ENCODE peak calls at places on chromosomes 6 and 20, in four cellular contexts. G is cardiac muscle cell, U is adrenal gland, X is hepatocyte. C is an unnamed sample. For H3K4me1, the result is how much of the 10 kb centered on the place peaks cover.

GRCh38 chr6:74764486-74764885 is 441.4 kb downstream of the COL12A1 start:
- DNase-seq in U (no peak), G (no peak), X (no peak), C (no peak)

GRCh38 chr20:46270977-46271744 is 37.1 kb downstream of the CDH22 start:
- DNase-seq in U (no peak), X (no peak), G (no peak), C (no peak)

GRCh38 chr20:59184880-59185447 is 21.3 kb downstream of the ZNF831 start:
- DNase-seq in U (no peak), X (no peak), G (peak), C (no peak)

GRCh38 chr6:101011165-101011564 is 130.0 kb upstream of the ASCC3 start:
- DNase-seq in G (no peak), X (no peak), U (no peak), C (no peak)

GRCh38 chr20:24751551-24751950 is 197.5 kb upstream of the CST7 start:
- DNase-seq in G (no peak), X (no peak), U (no peak), C (no peak)

GRCh38 chr6:126723541-126724170 is 383.7 kb downstream of the CENPW start:
- DNase-seq in U (no peak), G (no peak), X (no peak), C (no peak)

GRCh38 chr20:23874747-23875146 is 4.8 kb downstream of the CST5 start:
- DNase-seq in U (no peak), X (no peak), G (no peak), C (no peak)

GRCh38 chr6:13614126-13614925 is 809 bp upstream of the NOL7 start:
- DNase-seq in G (peak), X (peak), U (peak), C (no peak)

GRCh38 chr6:92667843-92668242 is 751.5 kb downstream of the EPHA7 start:
- DNase-seq in U (no peak), X (no peak), G (peak), C (no peak)

GRCh38 chr6:121835662-121836061 is 400.2 kb downstream of the GJA1 start:
- DNase-seq in X (peak), U (no peak), G (no peak), C (no peak)

GRCh38 chr6:6700421-6700820 is 111.9 kb downstream of the LY86 start:
- DNase-seq in U (no peak), X (no peak), G (no peak), C (no peak)

GRCh38 chr6:156174026-156174880 is 602.9 kb upstream of the ARID1B start:
- DNase-seq in X (no peak), U (no peak), G (no peak), C (no peak)

GRCh38 chr6:28337103-28337520 is 1.2 kb upstream of the ZSCAN31 start:
- DNase-seq in G (no peak), X (no peak), U (no peak), C (no peak)

GRCh38 chr6:40960784-40961430 is 78.1 kb downstream of the UNC5CL start:
- DNase-seq in G (no peak), U (no peak), X (no peak), C (no peak)

GRCh38 chr6:14924126-14925024 is 321.5 kb upstream of the JARID2 start:
- DNase-seq in X (peak), G (no peak), U (no peak), C (no peak)

GRCh38 chr20:36275011-36275410 is 31.1 kb upstream of the DLGAP4 start:
- DNase-seq in X (no peak), U (no peak), G (no peak), C (no peak)

GRCh38 chr6:138914701-138915100 is 73.4 kb downstream of the REPS1 start:
- DNase-seq in G (no peak), U (no peak), X (no peak), C (no peak)

GRCh38 chr20:33654680-33655161 is 7.4 kb upstream of the C20orf144 start:
- DNase-seq in X (peak), G (no peak), U (no peak), C (no peak)

GRCh38 chr20:59013031-59013951 is 5.9 kb upstream of the TUBB1 start:
- DNase-seq in U (no peak), X (no peak), G (no peak), C (no peak)

GRCh38 chr20:22795897-22796296 is 211.5 kb upstream of the FOXA2 start:
- DNase-seq in X (peak), U (peak), G (peak), C (no peak)

GRCh38 chr6:51025082-51025777 is 206.6 kb downstream of the TFAP2B start:
- DNase-seq in G (no peak), X (no peak), U (no peak), C (no peak)

GRCh38 chr20:48538058-48538825 is 289.6 kb downstream of the PREX1 start:
- DNase-seq in U (no peak), G (peak), X (peak), C (no peak)

GRCh38 chr6:31079656-31080261 is 32.6 kb downstream of the C6orf15 start:
- DNase-seq in U (peak), G (peak), X (peak), C (no peak)

GRCh38 chr20:17655286-17655651 is 26.8 kb downstream of the RRBP1 start:
- DNase-seq in U (no peak), X (no peak), G (peak), C (no peak)

GRCh38 chr6:111087871-111088667 is 766 bp downstream of the SLC16A10 start:
- DNase-seq in X (peak), U (peak), G (peak), C (no peak)

GRCh38 chr6:90790058-90790457 is 203.2 kb upstream of the MAP3K7 start:
- DNase-seq in G (peak), U (no peak), X (peak), C (no peak)

GRCh38 chr6:125154184-125155135 is 887 bp downstream of the TPD52L1 start:
- DNase-seq in U (peak), X (peak), G (no peak), C (no peak)

GRCh38 chr20:36929290-36929689 is 22.2 kb downstream of the SAMHD1 start:
- DNase-seq in G (no peak), U (no peak), X (no peak), C (no peak)

GRCh38 chr20:46580613-46581012 is 30.2 kb upstream of the OCSTAMP start:
- DNase-seq in G (no peak), X (no peak), U (no peak), C (no peak)

GRCh38 chr20:925516-925915 is 9.4 kb upstream of the ANGPT4 start:
- DNase-seq in X (no peak), G (no peak), U (no peak), C (no peak)

GRCh38 chr6:170375661-170376060 is 69.1 kb downstream of the FAM120B start:
- DNase-seq in X (no peak), U (no peak), G (no peak), C (no peak)

GRCh38 chr6:54800201-54800600 is 46.4 kb upstream of the FAM83B start:
- DNase-seq in U (no peak), X (no peak), G (no peak), C (no peak)

GRCh38 chr6:130143709-130144108 is 79.0 kb downstream of the SAMD3 start:
- DNase-seq in X (no peak), U (peak), G (no peak), C (no peak)

GRCh38 chr20:50070361-50070760 is 42.6 kb downstream of the UBE2V1 start:
- DNase-seq in G (no peak), U (no peak), X (no peak), C (no peak)

GRCh38 chr6:21999012-21999528 is 297.8 kb downstream of the PRL start:
- DNase-seq in G (peak), U (no peak), X (peak), C (no peak)

GRCh38 chr20:4997207-4997606 is 4.1 kb downstream of the SLC23A2 start:
- DNase-seq in X (no peak), G (no peak), U (no peak), C (no peak)

GRCh38 chr20:5001174-5002076 is at the start of gene SLC23A2:
- DNase-seq in U (peak), X (peak), G (peak), C (no peak)

GRCh38 chr20:4999788-5000187 is 1.5 kb downstream of the SLC23A2 start:
- DNase-seq in X (no peak), U (no peak), G (no peak), C (no peak)

GRCh38 chr20:5000263-5001173 is 792 bp downstream of the SLC23A2 start:
- DNase-seq in X (peak), G (no peak), U (peak), C (no peak)

GRCh38 chr20:4998160-4998651 is 3.1 kb downstream of the SLC23A2 start:
- DNase-seq in U (no peak), X (no peak), G (no peak), C (no peak)
- TF ChIP-seq CTCF in U (no peak), X (no peak), G (peak), C (no peak)

GRCh38 chr6:143746202-143747119 is 68.7 kb downstream of the PHACTR2 start:
- DNase-seq in G (no peak), X (no peak), U (no peak), C (no peak)
- H3K4me1 ChIP-seq in G (under half), X (half or more), U (half or more), C (under half)

GRCh38 chr6:160060221-160060620 is 61.4 kb upstream of the SLC22A1 start:
- DNase-seq in U (no peak), G (no peak), X (no peak), C (no peak)
- TF ChIP-seq CTCF in U (no peak), G (no peak), X (no peak), C (no peak)

GRCh38 chr20:53657732-53658131 is 64.1 kb upstream of the ZNF217 start:
- DNase-seq in X (no peak), G (no peak), U (no peak), C (no peak)
- H3K4me1 ChIP-seq in X (under half), G (under half), U (under half), C (under half)

GRCh38 chr20:34705383-34706021 is 1.4 kb downstream of the TP53INP2 start:
- DNase-seq in U (peak), X (peak), G (peak), C (no peak)
- TF ChIP-seq CTCF in U (no peak), X (no peak), G (no peak), C (no peak)

GRCh38 chr6:37556884-37557644 is 57.4 kb upstream of the CCDC167 start:
- DNase-seq in X (no peak), G (no peak), U (no peak), C (no peak)
- H3K4me1 ChIP-seq in X (under half), G (under half), U (under half), C (under half)